ENCODE peak calls at places on chromosomes 13 and 19, in four cellular contexts. M is K562, X is gastrocnemius medialis, Q is GM23338. F is an unnamed sample.
A peak's percentile ranks its signal among the peaks of the same experiment; 100 is the strongest.

GRCh38 chr13:33188093-33188882 is 97.3 kb downstream of the STARD13 start:
- DNase-seq in M (no peak), X (no peak), Q (no peak), F (no peak)

GRCh38 chr13:92074658-92075057 is 676.2 kb downstream of the GPC5 start:
- DNase-seq in M (no peak), Q (peak; percentile 65), X (no peak), F (peak; percentile 8)

GRCh38 chr13:91805605-91806004 is 407.2 kb downstream of the GPC5 start:
- DNase-seq in X (no peak), Q (peak; percentile 45), M (no peak), F (no peak)

GRCh38 chr19:44580366-44580895 is 32.9 kb upstream of the IGSF23 start:
- DNase-seq in Q (no peak), M (no peak), X (no peak), F (no peak)

GRCh38 chr13:94366677-94367076 is 112.8 kb downstream of the DCT start:
- DNase-seq in Q (no peak), M (no peak), X (no peak), F (no peak)

GRCh38 chr19:53079313-53079924 is 23.8 kb downstream of the ZNF160 start:
- DNase-seq in X (no peak), M (no peak), Q (no peak), F (no peak)

GRCh38 chr19:359653-359925 is 15.0 kb upstream of the MIER2 start:
- DNase-seq in Q (no peak), X (no peak), M (no peak), F (peak; percentile 35)

GRCh38 chr13:40220299-40220935 is 446.0 kb downstream of the FOXO1 start:
- DNase-seq in X (no peak), M (no peak), Q (no peak), F (no peak)

GRCh38 chr19:38657633-38658222 is 10.3 kb downstream of the ACTN4 start:
- DNase-seq in Q (peak; percentile 63), M (no peak), X (no peak), F (no peak)

GRCh38 chr13:21671793-21672680 is 1.2 kb downstream of the FGF9 start:
- DNase-seq in Q (peak; percentile 46), X (no peak), M (no peak), F (peak; percentile 52)

GRCh38 chr13:67742478-67742877 is 512.3 kb upstream of the PCDH9 start:
- DNase-seq in X (no peak), Q (no peak), M (no peak), F (no peak)

GRCh38 chr13:63595811-63596210 is 2180.2 kb upstream of the PCDH20 start:
- DNase-seq in Q (no peak), X (no peak), M (no peak), F (no peak)

GRCh38 chr19:57558525-57558924 is 1.1 kb downstream of the ZNF550 start:
- DNase-seq in X (no peak), Q (peak; percentile 15), M (no peak), F (peak; percentile 36)

GRCh38 chr19:31351212-31352193 is 2.3 kb upstream of the TSHZ3 start:
- DNase-seq in M (no peak), X (no peak), Q (peak; percentile 62), F (peak; percentile 78)

GRCh38 chr13:56953965-56954364 is 186.8 kb upstream of the PRR20A start:
- DNase-seq in Q (no peak), X (no peak), M (no peak), F (no peak)

GRCh38 chr13:29846475-29847256 is 3.8 kb downstream of the UBL3 start:
- DNase-seq in Q (no peak), X (no peak), M (no peak), F (no peak)
- H3K4me3 ChIP-seq in Q (peak overlapping the region; percentile 50), X (peak overlapping the region; percentile 97), M (no peak overlapping the region), F (no peak overlapping the region)

GRCh38 chr19:8004723-8005513 is 523 bp downstream of the ELAVL1 start:
- DNase-seq in M (no peak), Q (peak; percentile 18), X (no peak), F (peak; percentile 84)
- H3K4me3 ChIP-seq in M (peak overlapping the region; percentile 78), Q (peak overlapping the region; percentile 90), X (peak overlapping the region; percentile 84), F (peak overlapping the region; percentile 82)

GRCh38 chr19:2014731-2015610 is 543 bp downstream of the BTBD2 start:
- DNase-seq in Q (peak; percentile 65), M (peak; percentile 88), X (no peak), F (peak; percentile 93)

GRCh38 chr19:2014081-2014693 is 1.3 kb downstream of the BTBD2 start:
- DNase-seq in X (no peak), M (no peak), Q (no peak), F (peak; percentile 76)

GRCh38 chr19:2011169-2011568 is 4.3 kb downstream of the BTBD2 start:
- DNase-seq in Q (no peak), M (no peak), X (no peak), F (peak; percentile 54)

GRCh38 chr19:2013683-2013961 is 1.9 kb downstream of the BTBD2 start:
- DNase-seq in Q (no peak), X (no peak), M (no peak), F (peak; percentile 68)

GRCh38 chr19:2012941-2013682 is 2.4 kb downstream of the BTBD2 start:
- DNase-seq in X (no peak), M (no peak), Q (no peak), F (peak; percentile 73)
- H3K4me3 ChIP-seq in X (no peak overlapping the region), M (no peak overlapping the region), Q (no peak overlapping the region), F (no peak overlapping the region)

DNA sequence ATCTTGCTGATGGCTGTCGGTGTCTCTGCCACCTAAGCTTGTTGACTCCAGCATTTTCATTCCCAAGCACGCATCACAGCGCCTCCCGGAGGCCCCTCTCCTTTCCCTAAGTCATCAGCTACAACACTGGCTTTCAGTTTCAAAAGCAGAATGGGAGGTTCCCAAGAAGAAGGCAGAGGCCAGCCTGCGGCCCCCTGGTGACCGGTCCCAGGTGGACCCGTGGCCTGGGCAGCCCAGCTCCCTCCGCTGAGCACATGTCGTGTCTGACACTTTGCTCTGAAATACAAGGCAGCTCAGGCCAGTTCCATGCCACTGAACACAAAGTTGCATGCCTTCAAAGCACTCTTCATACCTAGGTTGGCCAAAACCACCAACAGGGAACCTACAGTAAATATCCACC is 8.5 kb downstream of the MLLT1 start:
- DNase-seq in Q (peak; percentile 62), X (no peak), M (peak; percentile 58), F (peak; percentile 85)
- H3K4me3 ChIP-seq in Q (peak overlapping the region; percentile 38), X (peak overlapping the region; percentile 45), M (peak overlapping the region; percentile 21), F (no peak overlapping the region)

GRCh38 chr13:93244141-93244917 is 17.7 kb downstream of the GPC6 start:
- DNase-seq in M (no peak), X (no peak), Q (no peak), F (no peak)
- H3K4me3 ChIP-seq in M (no peak overlapping the region), X (peak overlapping the region; percentile 18), Q (no peak overlapping the region), F (no peak overlapping the region)

DNA sequence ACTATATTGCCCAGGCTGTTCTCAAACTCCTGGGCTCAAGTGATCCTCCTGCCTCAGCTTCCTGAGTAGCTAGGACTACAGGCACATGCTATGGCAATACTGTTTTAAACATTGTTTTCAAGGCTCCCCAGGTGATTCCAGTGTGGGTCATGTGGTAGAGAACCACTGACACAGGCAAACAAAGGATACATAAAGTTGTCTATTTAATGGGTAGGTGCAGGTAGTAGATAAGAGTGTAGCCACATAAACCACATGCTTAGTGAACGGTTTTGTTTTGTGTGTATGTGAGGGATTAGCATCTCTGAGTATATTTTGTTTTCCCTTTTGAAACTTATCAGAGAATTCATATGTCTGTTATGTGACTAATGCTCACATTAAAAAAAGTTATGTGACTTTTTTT is 36.7 kb downstream of the USPL1 start:
- DNase-seq in Q (no peak), X (no peak), M (no peak), F (no peak)
- H3K4me3 ChIP-seq in Q (no peak overlapping the region), X (no peak overlapping the region), M (no peak overlapping the region), F (no peak overlapping the region)

GRCh38 chr13:109140777-109141354 is 511.5 kb downstream of the MYO16 start:
- DNase-seq in M (no peak), Q (peak; percentile 25), X (no peak), F (no peak)
- H3K4me3 ChIP-seq in M (no peak overlapping the region), Q (peak overlapping the region; percentile 45), X (peak overlapping the region; percentile 7), F (no peak overlapping the region)

GRCh38 chr19:12075538-12076139 is 11.1 kb downstream of the ZNF844 start:
- DNase-seq in Q (no peak), M (no peak), X (no peak), F (no peak)
- H3K4me3 ChIP-seq in Q (no peak overlapping the region), M (no peak overlapping the region), X (no peak overlapping the region), F (no peak overlapping the region)

GRCh38 chr19:7922841-7923205 is 2.7 kb downstream of the SNAPC2 start:
- DNase-seq in M (no peak), Q (no peak), X (no peak), F (no peak)

GRCh38 chr19:7924651-7925170 is 1.2 kb downstream of the CTXN1 start:
- DNase-seq in X (no peak), M (no peak), Q (peak; percentile 58), F (no peak)

GRCh38 chr19:7925171-7925837 is 631 bp downstream of the CTXN1 start:
- DNase-seq in M (peak; percentile 76), X (no peak), Q (peak; percentile 89), F (peak; percentile 99)

GRCh38 chr19:7923295-7924191 is 2.4 kb downstream of the CTXN1 start:
- DNase-seq in M (no peak), Q (no peak), X (no peak), F (no peak)

DNA sequence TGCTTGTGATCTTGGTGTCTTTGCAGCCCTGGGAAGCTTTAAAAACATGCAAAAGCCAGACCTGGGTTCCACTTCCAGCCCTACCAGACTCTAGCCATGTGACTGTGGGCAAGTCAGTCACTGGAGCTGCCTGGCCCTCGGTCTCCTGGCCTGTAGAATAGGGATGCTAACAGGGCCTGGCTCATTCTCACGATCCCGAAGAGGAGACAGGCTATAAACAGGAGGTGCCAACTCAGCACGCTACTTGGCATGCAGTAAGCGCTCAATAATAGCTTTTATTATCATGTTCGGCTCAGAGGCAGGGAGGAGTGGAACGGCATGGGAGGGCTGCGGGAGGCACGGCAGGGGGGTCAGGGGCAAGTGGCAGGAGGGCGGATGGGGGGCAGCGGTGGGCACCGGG is 1.7 kb downstream of the CTXN1 start:
- DNase-seq in M (no peak), Q (no peak), X (no peak), F (no peak)
- H3K4me3 ChIP-seq in M (no peak overlapping the region), Q (no peak overlapping the region), X (no peak overlapping the region), F (no peak overlapping the region)

F was measured in H7.